ENCODE peak calls at places on chromosomes 2 and 18, in four cellular contexts. Z is SJSA1, D is T1000, P is C1 segment of cervical spinal cord. T is an unnamed sample.

GRCh38 chr2:223941579-223942277 is 3.4 kb downstream of the WDFY1 start:
- DNase-seq in P (no peak), Z (peak; percentile 92), D (peak; percentile 19), T (no peak)

GRCh38 chr2:83471708-83472107 is 987.4 kb downstream of the SUCLG1 start:
- DNase-seq in Z (no peak), P (no peak), D (no peak), T (no peak)

GRCh38 chr2:207095963-207096362 is 69.8 kb downstream of the KLF7 start:
- DNase-seq in P (no peak), Z (no peak), D (no peak), T (no peak)

GRCh38 chr2:12701786-12702660 is 14.7 kb upstream of the TRIB2 start:
- DNase-seq in Z (peak; percentile 61), D (no peak), P (no peak), T (peak; percentile 35)

GRCh38 chr2:112924855-112925254 is 13.9 kb downstream of the IL37 start:
- DNase-seq in D (no peak), Z (no peak), P (no peak), T (no peak)

GRCh38 chr2:163595033-163595432 is 140.8 kb downstream of the FIGN start:
- DNase-seq in D (no peak), P (no peak), Z (no peak), T (no peak)

GRCh38 chr2:8590940-8591339 is 90.9 kb upstream of the ID2 start:
- DNase-seq in Z (no peak), D (no peak), P (no peak), T (no peak)

GRCh38 chr2:102235491-102235890 is 48.7 kb downstream of the IL1RL2 start:
- DNase-seq in P (no peak), D (no peak), Z (no peak), T (no peak)

GRCh38 chr18:55833543-55833942 is 245.6 kb upstream of the TCF4 start:
- DNase-seq in P (no peak), Z (peak; percentile 89), D (peak; percentile 62), T (no peak)

GRCh38 chr2:172394008-172394407 is 33.4 kb upstream of the ITGA6 start:
- DNase-seq in D (no peak), P (no peak), Z (no peak), T (no peak)

GRCh38 chr2:228474466-228474865 is 293.0 kb upstream of the SPHKAP start:
- DNase-seq in Z (no peak), P (no peak), D (no peak), T (no peak)

GRCh38 chr2:74440378-74441110 is 1.2 kb downstream of the RTKN start:
- DNase-seq in D (peak; percentile 79), P (peak; percentile 69), Z (peak; percentile 78), T (peak; percentile 95)

GRCh38 chr2:2161871-2162653 is 169.0 kb downstream of the MYT1L start:
- DNase-seq in D (no peak), P (no peak), Z (no peak), T (no peak)

GRCh38 chr2:46803911-46804670 is 111.5 kb downstream of the MCFD2 start:
- DNase-seq in D (peak; percentile 45), Z (peak; percentile 92), P (no peak), T (no peak)

T was measured in hippocampal formation.